ENCODE peak calls at places on chromosomes 12 and 14, in seven cellular contexts. P, L, F, V, Z, I and E are unnamed samples.

GRCh38 chr12:80979821-80980220 is 42.1 kb upstream of the LIN7A start:
- DNase-seq in P (no peak), L (no peak), F (no peak), V (no peak), Z (no peak), I (no peak), E (no peak)

GRCh38 chr14:92945959-92946846 is 23.3 kb downstream of the CHGA start:
- DNase-seq in P (peak), L (peak), F (no peak), V (peak), Z (peak), I (peak), E (no peak)

GRCh38 chr12:65657635-65658034 is 166.6 kb upstream of the HMGA2 start:
- DNase-seq in P (peak), L (no peak), F (no peak), V (no peak), Z (no peak), I (no peak), E (no peak)

GRCh38 chr12:65990592-65990991 is 140.0 kb downstream of the LLPH start:
- DNase-seq in P (no peak), L (no peak), F (no peak), V (no peak), Z (no peak), I (no peak), E (no peak)

GRCh38 chr14:51491776-51492175 is 159.9 kb upstream of the FRMD6 start:
- DNase-seq in P (no peak), L (no peak), F (no peak), V (no peak), Z (no peak), I (no peak), E (no peak)

GRCh38 chr12:45305904-45306303 is 90.0 kb downstream of the ANO6 start:
- DNase-seq in P (no peak), L (no peak), F (peak), V (no peak), Z (no peak), I (no peak), E (no peak)

GRCh38 chr12:25194211-25194610 is 749 bp downstream of the DNAI7 start:
- DNase-seq in P (peak), L (no peak), F (no peak), V (no peak), Z (no peak), I (no peak), E (no peak)

GRCh38 chr14:28756896-28757570 is 9.6 kb upstream of the FOXG1 start:
- DNase-seq in P (peak), L (peak), F (peak), V (no peak), Z (peak), I (no peak), E (no peak)

GRCh38 chr14:29085546-29085945 is 319.0 kb downstream of the FOXG1 start:
- DNase-seq in P (no peak), L (peak), F (peak), V (no peak), Z (no peak), I (no peak), E (no peak)

GRCh38 chr12:49642370-49642802 is 19.0 kb downstream of the PRPF40B start:
- DNase-seq in P (no peak), L (no peak), F (peak), V (no peak), Z (no peak), I (no peak), E (no peak)

GRCh38 chr12:91778091-91778819 is 367.4 kb downstream of the BTG1 start:
- DNase-seq in P (peak), L (no peak), F (peak), V (no peak), Z (no peak), I (no peak), E (peak)

GRCh38 chr12:1886396-1887008 is 31.9 kb downstream of the CACNA2D4 start:
- DNase-seq in P (no peak), L (no peak), F (no peak), V (no peak), Z (no peak), I (no peak), E (no peak)

GRCh38 chr12:55823419-55823818 is 5.6 kb downstream of the ORMDL2 start:
- DNase-seq in P (no peak), L (no peak), F (no peak), V (no peak), Z (no peak), I (no peak), E (no peak)

GRCh38 chr12:106358410-106359241 is 1.1 kb downstream of the POLR3B start:
- DNase-seq in P (no peak), L (no peak), F (peak), V (peak), Z (peak), I (peak), E (no peak)

GRCh38 chr14:93332032-93332852 is 594 bp downstream of the BTBD7 start:
- DNase-seq in P (peak), L (peak), F (peak), V (peak), Z (no peak), I (peak), E (peak)

GRCh38 chr14:91067186-91067585 is 6.7 kb upstream of the RPS6KA5 start:
- DNase-seq in P (no peak), L (no peak), F (no peak), V (no peak), Z (no peak), I (no peak), E (no peak)

GRCh38 chr14:51453869-51454268 is 197.8 kb upstream of the FRMD6 start:
- DNase-seq in P (no peak), L (no peak), F (no peak), V (no peak), Z (no peak), I (no peak), E (no peak)

GRCh38 chr14:87000071-87000470 is 992.9 kb downstream of the GALC start:
- DNase-seq in P (no peak), L (no peak), F (no peak), V (no peak), Z (no peak), I (no peak), E (no peak)

GRCh38 chr12:49564241-49565118 is 3.5 kb downstream of the MCRS1 start:
- DNase-seq in P (no peak), L (no peak), F (no peak), V (no peak), Z (no peak), I (no peak), E (no peak)

GRCh38 chr14:56189306-56189705 is 71.1 kb downstream of the PELI2 start:
- DNase-seq in P (peak), L (no peak), F (peak), V (no peak), Z (no peak), I (no peak), E (no peak)

GRCh38 chr12:6945613-6946012 is 1.8 kb downstream of the C12orf57 start:
- DNase-seq in P (no peak), L (no peak), F (no peak), V (no peak), Z (no peak), I (no peak), E (no peak)

GRCh38 chr14:53946404-53947400 is 9.9 kb downstream of the BMP4 start:
- DNase-seq in P (peak), L (no peak), F (peak), V (peak), Z (no peak), I (no peak), E (no peak)

GRCh38 chr12:26441434-26441833 is 246.1 kb downstream of the SSPN start:
- DNase-seq in P (no peak), L (no peak), F (no peak), V (no peak), Z (no peak), I (no peak), E (no peak)

GRCh38 chr12:116184766-116185165 is 92.7 kb downstream of the MED13L start:
- DNase-seq in P (no peak), L (no peak), F (no peak), V (no peak), Z (no peak), I (no peak), E (no peak)

GRCh38 chr14:31858868-31859267 is 218.2 kb upstream of the ARHGAP5 start:
- DNase-seq in P (peak), L (no peak), F (no peak), V (no peak), Z (no peak), I (no peak), E (no peak)

GRCh38 chr12:95216704-95217376 is 427 bp downstream of the FGD6 start:
- DNase-seq in P (no peak), L (no peak), F (no peak), V (no peak), Z (no peak), I (no peak), E (no peak)

GRCh38 chr12:116561181-116561821 is 2.1 kb downstream of the MAP1LC3B2 start:
- DNase-seq in P (no peak), L (no peak), F (no peak), V (no peak), Z (no peak), I (no peak), E (no peak)

GRCh38 chr12:47730341-47730744 is 5.1 kb upstream of the ENDOU start:
- DNase-seq in P (no peak), L (no peak), F (no peak), V (no peak), Z (no peak), I (peak), E (no peak)

GRCh38 chr12:65182012-65182739 is 12.8 kb downstream of the LEMD3 start:
- DNase-seq in P (no peak), L (no peak), F (peak), V (no peak), Z (no peak), I (no peak), E (no peak)

GRCh38 chr12:65656156-65656885 is 168.0 kb upstream of the HMGA2 start:
- DNase-seq in P (no peak), L (no peak), F (no peak), V (no peak), Z (no peak), I (no peak), E (no peak)

GRCh38 chr14:99539503-99539902 is 58.3 kb downstream of the CCNK start:
- DNase-seq in P (no peak), L (no peak), F (no peak), V (no peak), Z (no peak), I (no peak), E (no peak)

GRCh38 chr14:98236314-98236713 is 1035.7 kb downstream of the BCL11B start:
- DNase-seq in P (no peak), L (no peak), F (no peak), V (no peak), Z (no peak), I (no peak), E (no peak)

GRCh38 chr12:69262264-69262974 is 23.1 kb downstream of the CPSF6 start:
- DNase-seq in P (no peak), L (no peak), F (no peak), V (no peak), Z (no peak), I (no peak), E (no peak)

GRCh38 chr12:47987411-47988072 is 16.7 kb downstream of the COL2A1 start:
- DNase-seq in P (no peak), L (no peak), F (no peak), V (no peak), Z (no peak), I (no peak), E (no peak)

GRCh38 chr14:74566174-74567125 is 45.6 kb downstream of the LTBP2 start:
- DNase-seq in P (no peak), L (peak), F (no peak), V (no peak), Z (no peak), I (no peak), E (no peak)

GRCh38 chr12:94074970-94075695 is 73.2 kb upstream of the PLXNC1 start:
- DNase-seq in P (peak), L (no peak), F (peak), V (no peak), Z (peak), I (peak), E (peak)

GRCh38 chr14:53924754-53925153 is 31.9 kb downstream of the BMP4 start:
- DNase-seq in P (peak), L (no peak), F (peak), V (no peak), Z (peak), I (no peak), E (no peak)

DNA sequence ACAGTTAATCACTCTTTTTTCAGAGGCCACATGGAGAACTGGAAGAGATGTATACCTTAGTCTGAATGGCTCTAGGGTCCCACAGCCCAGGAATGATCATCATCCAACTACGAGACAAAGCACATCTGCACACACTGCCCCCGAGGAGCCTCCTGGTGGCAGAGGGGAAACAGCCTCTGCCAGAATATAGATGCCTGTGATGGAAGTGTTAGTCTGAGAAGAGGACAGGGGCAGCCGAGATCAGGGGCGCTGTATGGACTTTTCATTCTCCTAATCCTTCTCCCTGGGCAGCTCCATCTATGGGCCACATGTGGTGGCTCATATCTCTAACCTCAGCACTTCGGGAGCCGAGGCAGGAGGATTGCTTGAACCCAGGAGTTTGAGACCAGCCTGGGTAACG is 82.8 kb upstream of the CAPRIN2 start:
- DNase-seq in P (no peak), L (no peak), F (no peak), V (no peak), Z (no peak), I (no peak), E (no peak)
- TF ChIP-seq CTCF in P (no peak), L (no peak), F (no peak), V (no peak), Z (peak), I (no peak), E (no peak)

GRCh38 chr12:39620664-39621658 is 1.4 kb upstream of the ABCD2 start:
- DNase-seq in P (peak), L (no peak), F (no peak), V (peak), Z (no peak), I (no peak), E (peak)

GRCh38 chr12:39621670-39622069 is 2.1 kb upstream of the ABCD2 start:
- DNase-seq in P (no peak), L (no peak), F (no peak), V (no peak), Z (no peak), I (no peak), E (no peak)

GRCh38 chr12:39619316-39619659 is 315 bp downstream of the ABCD2 start:
- DNase-seq in P (no peak), L (no peak), F (no peak), V (no peak), Z (no peak), I (no peak), E (no peak)

GRCh38 chr12:39618701-39619100 is 902 bp downstream of the ABCD2 start:
- DNase-seq in P (no peak), L (no peak), F (no peak), V (no peak), Z (no peak), I (no peak), E (no peak)

GRCh38 chr12:39619660-39620433 is at the start of gene ABCD2:
- DNase-seq in P (peak), L (peak), F (peak), V (peak), Z (peak), I (peak), E (peak)
- TF ChIP-seq CTCF in P (no peak), L (no peak), F (no peak), V (no peak), Z (peak), I (no peak), E (peak)

DNA sequence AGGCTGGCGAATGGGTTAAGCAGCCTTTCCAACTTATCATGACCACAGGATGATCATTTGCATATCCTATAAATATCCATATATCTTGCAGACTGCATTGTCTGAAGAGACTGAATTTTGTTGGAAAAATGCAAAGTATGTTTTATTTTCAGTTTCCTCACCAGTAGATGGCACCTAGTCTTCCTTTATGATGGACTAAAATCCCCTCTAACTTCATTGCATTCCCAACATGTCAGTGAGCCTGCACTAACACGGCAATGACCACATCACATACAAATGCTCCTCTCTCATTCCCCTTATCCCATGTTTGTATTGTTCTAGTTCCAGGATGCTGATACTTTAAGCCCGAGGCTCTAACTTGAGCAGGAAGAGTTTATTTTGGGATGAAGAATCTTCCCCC is 24.7 kb upstream of the MYBPC1 start:
- DNase-seq in P (peak), L (peak), F (peak), V (no peak), Z (peak), I (no peak), E (no peak)
- TF ChIP-seq CTCF in P (peak), L (peak), F (peak), V (no peak), Z (peak), I (peak), E (peak)

GRCh38 chr14:70096866-70097265 is 91.9 kb downstream of the SLC8A3 start:
- DNase-seq in P (no peak), L (no peak), F (peak), V (no peak), Z (peak), I (no peak), E (no peak)
- TF ChIP-seq CTCF in P (peak), L (no peak), F (peak), V (no peak), Z (peak), I (no peak), E (no peak)

GRCh38 chr14:105201156-105201927 is 20.2 kb upstream of the NUDT14 start:
- DNase-seq in P (no peak), L (no peak), F (no peak), V (no peak), Z (no peak), I (no peak), E (no peak)
- TF ChIP-seq CTCF in P (no peak), L (peak), F (no peak), V (no peak), Z (peak), I (no peak), E (no peak)

GRCh38 chr12:89162704-89163261 is 189.5 kb downstream of the DUSP6 start:
- DNase-seq in P (peak), L (no peak), F (peak), V (no peak), Z (peak), I (peak), E (no peak)
- TF ChIP-seq CTCF in P (no peak), L (no peak), F (no peak), V (no peak), Z (no peak), I (no peak), E (no peak)

DNA sequence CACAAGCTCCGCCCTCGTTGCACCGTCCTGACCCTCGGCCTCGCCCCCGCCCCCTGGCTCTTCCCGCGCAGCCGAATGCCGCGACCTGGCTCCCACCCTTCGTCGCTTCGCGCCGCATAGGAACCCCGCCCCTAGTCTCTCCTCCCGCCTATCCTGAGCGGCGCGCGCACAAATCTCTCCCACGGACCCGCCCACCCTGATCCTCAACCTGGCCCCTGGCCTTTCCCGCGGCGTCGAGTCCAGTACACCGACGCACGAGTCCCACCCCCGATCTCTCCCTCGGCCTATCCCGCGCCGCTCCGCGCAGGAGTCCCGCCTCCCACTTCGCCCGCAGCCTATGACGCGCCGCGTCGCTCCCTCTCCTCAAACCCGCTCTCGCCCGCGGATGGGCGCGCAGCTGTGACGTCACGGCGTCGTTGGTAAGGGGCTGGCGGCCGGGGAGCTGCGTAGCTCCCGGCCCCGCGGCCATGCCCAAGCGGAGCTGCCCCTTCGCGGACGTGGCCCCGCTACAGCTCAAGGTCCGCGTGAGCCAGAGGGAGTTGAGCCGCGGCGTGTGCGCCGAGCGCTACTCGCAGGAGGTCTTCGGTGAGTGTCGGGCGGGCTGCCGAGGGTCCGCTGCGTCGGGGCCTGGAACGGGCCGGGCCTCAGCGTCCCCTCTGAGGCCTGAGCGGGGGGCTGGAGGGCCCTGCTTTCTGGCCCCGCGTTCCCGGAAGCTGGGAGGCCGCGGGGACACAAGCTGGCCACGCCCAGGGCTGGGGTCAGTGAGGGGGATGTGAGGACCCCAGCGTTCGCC is at the start of gene SIVA1:
- DNase-seq in P (peak), L (peak), F (peak), V (peak), Z (peak), I (peak), E (peak)
- TF ChIP-seq CTCF in P (no peak), L (no peak), F (no peak), V (no peak), Z (no peak), I (no peak), E (no peak)

GRCh38 chr12:104852102-104852501 is 106.0 kb downstream of the SLC41A2 start:
- DNase-seq in P (peak), L (no peak), F (no peak), V (no peak), Z (no peak), I (no peak), E (no peak)
- TF ChIP-seq CTCF in P (no peak), L (no peak), F (no peak), V (no peak), Z (no peak), I (no peak), E (no peak)

GRCh38 chr14:72942934-72943333 is 16.7 kb downstream of the DCAF4 start:
- DNase-seq in P (no peak), L (no peak), F (no peak), V (no peak), Z (no peak), I (no peak), E (no peak)
- TF ChIP-seq CTCF in P (no peak), L (no peak), F (no peak), V (no peak), Z (peak), I (no peak), E (no peak)